ENCODE peak calls at places on chromosomes 6 and 20, in six cellular contexts. J is OCI-LY7, W is GM13977, H is PC-3, B is astrocyte of the spinal cord, D is tibial artery. X is an unnamed sample.

GRCh38 chr6:32868257-32868788 is 14.3 kb downstream of the PSMB9 start:
- DNase-seq in D (peak; percentile 71), W (peak; percentile 52), B (peak; percentile 74), J (peak; percentile 90), H (peak; percentile 87), X (peak; percentile 54)

GRCh38 chr6:20706293-20707165 is 172.3 kb downstream of the CDKAL1 start:
- DNase-seq in H (no peak), B (peak; percentile 52), D (no peak), W (no peak), J (no peak), X (no peak)

GRCh38 chr6:56528412-56528841 is 114.3 kb downstream of the DST start:
- DNase-seq in W (no peak), H (peak; percentile 87), B (peak; percentile 96), D (no peak), J (no peak), X (no peak)

GRCh38 chr6:18183736-18184135 is 28.5 kb downstream of the KDM1B start:
- DNase-seq in H (no peak), B (no peak), D (no peak), J (no peak), W (no peak), X (no peak)

GRCh38 chr20:19814241-19814640 is 56.2 kb downstream of the RIN2 start:
- DNase-seq in H (no peak), J (no peak), B (no peak), W (no peak), D (no peak), X (no peak)

GRCh38 chr20:38060536-38060935 is 27.0 kb downstream of the RPRD1B start:
- DNase-seq in B (peak; percentile 56), J (no peak), H (peak; percentile 41), D (no peak), W (no peak), X (peak; percentile 29)

GRCh38 chr20:48614593-48615274 is 213.1 kb downstream of the PREX1 start:
- DNase-seq in H (peak; percentile 38), D (no peak), J (no peak), W (no peak), B (no peak), X (no peak)

GRCh38 chr20:32231847-32232246 is 24.2 kb downstream of the POFUT1 start:
- DNase-seq in J (peak; percentile 26), H (no peak), W (peak; percentile 48), D (no peak), B (peak; percentile 17), X (no peak)

GRCh38 chr6:166032366-166033171 is 135.1 kb downstream of the TBXT start:
- DNase-seq in B (peak; percentile 86), H (peak; percentile 3), W (no peak), J (no peak), D (no peak), X (peak; percentile 76)

GRCh38 chr20:25083773-25084615 is 2.1 kb upstream of the VSX1 start:
- DNase-seq in J (no peak), H (no peak), B (no peak), D (no peak), W (peak; percentile 74), X (peak; percentile 72)

GRCh38 chr6:167567142-167568033 is 242.5 kb downstream of the TTLL2 start:
- DNase-seq in B (no peak), W (no peak), D (no peak), J (no peak), H (peak; percentile 4), X (no peak)

GRCh38 chr6:132114201-132114860 is 163.2 kb upstream of the CCN2 start:
- DNase-seq in H (no peak), B (no peak), D (no peak), J (no peak), W (no peak), X (no peak)

GRCh38 chr6:159615923-159616322 is 77.1 kb downstream of the SOD2 start:
- DNase-seq in J (no peak), D (no peak), W (no peak), H (no peak), B (no peak), X (no peak)

GRCh38 chr6:87944541-87944954 is 103.1 kb upstream of the SPACA1 start:
- DNase-seq in H (peak; percentile 60), J (peak; percentile 58), D (peak; percentile 84), B (peak; percentile 36), W (no peak), X (peak; percentile 49)

GRCh38 chr6:79005497-79005896 is 72.6 kb downstream of the PHIP start:
- DNase-seq in H (no peak), B (peak; percentile 7), J (no peak), W (no peak), D (no peak), X (no peak)

GRCh38 chr6:157228421-157229218 is 94.7 kb downstream of the TMEM242 start:
- DNase-seq in H (no peak), W (no peak), B (no peak), D (no peak), J (no peak), X (no peak)

GRCh38 chr6:160238786-160239751 is 19.6 kb downstream of the SLC22A2 start:
- DNase-seq in W (no peak), B (no peak), D (no peak), H (peak; percentile 66), J (no peak), X (no peak)

GRCh38 chr6:47098570-47098993 is 56.5 kb upstream of the ADGRF1 start:
- DNase-seq in D (peak; percentile 55), J (no peak), W (no peak), B (no peak), H (no peak), X (no peak)

GRCh38 chr6:113629940-113630339 is 227.2 kb upstream of the MARCKS start:
- DNase-seq in D (no peak), B (no peak), W (no peak), H (no peak), J (no peak), X (no peak)

GRCh38 chr6:24925661-24926060 is 10.1 kb downstream of the RIPOR2 start:
- DNase-seq in B (no peak), W (no peak), D (no peak), H (no peak), J (no peak), X (no peak)

GRCh38 chr20:4748847-4749246 is 27.1 kb downstream of the PRND start:
- DNase-seq in H (no peak), J (no peak), D (no peak), W (no peak), B (no peak), X (no peak)

GRCh38 chr6:27290065-27290849 is 21.8 kb downstream of the POM121L2 start:
- DNase-seq in W (no peak), D (no peak), H (no peak), J (no peak), B (no peak), X (peak; percentile 79)

GRCh38 chr20:64038252-64038578 is 2.2 kb downstream of the C20orf204 start:
- DNase-seq in B (no peak), J (peak; percentile 51), W (no peak), D (no peak), H (no peak), X (peak; percentile 51)

GRCh38 chr6:152874846-152875568 is 107.8 kb downstream of the FBXO5 start:
- DNase-seq in D (no peak), B (no peak), J (no peak), H (no peak), W (no peak), X (no peak)

GRCh38 chr20:33234050-33234449 is 1.7 kb upstream of the BPIFA1 start:
- DNase-seq in H (no peak), B (no peak), D (no peak), W (no peak), J (no peak), X (no peak)

GRCh38 chr6:158411998-158412397 is 99.7 kb downstream of the TULP4 start:
- DNase-seq in D (no peak), B (no peak), J (no peak), W (no peak), H (peak; percentile 91), X (no peak)

GRCh38 chr6:75643173-75643572 is 41.5 kb downstream of the SENP6 start:
- DNase-seq in J (no peak), H (no peak), D (no peak), B (no peak), W (no peak), X (no peak)

GRCh38 chr6:12289655-12290489 is at the start of gene EDN1:
- DNase-seq in B (peak; percentile 87), D (peak; percentile 77), H (peak; percentile 85), J (peak; percentile 57), W (peak; percentile 75), X (peak; percentile 87)

GRCh38 chr6:12291785-12292604 is 1.8 kb downstream of the EDN1 start:
- DNase-seq in H (peak; percentile 50), D (no peak), J (no peak), W (peak; percentile 53), B (peak; percentile 47), X (peak; percentile 52)

GRCh38 chr6:12291083-12291784 is 1.1 kb downstream of the EDN1 start:
- DNase-seq in W (peak; percentile 40), H (peak; percentile 87), J (no peak), D (no peak), B (no peak), X (no peak)

GRCh38 chr6:12288844-12289654 is 1.1 kb upstream of the EDN1 start:
- DNase-seq in B (peak; percentile 76), J (peak; percentile 64), H (peak; percentile 88), D (peak; percentile 58), W (peak; percentile 82), X (peak; percentile 70)

DNA sequence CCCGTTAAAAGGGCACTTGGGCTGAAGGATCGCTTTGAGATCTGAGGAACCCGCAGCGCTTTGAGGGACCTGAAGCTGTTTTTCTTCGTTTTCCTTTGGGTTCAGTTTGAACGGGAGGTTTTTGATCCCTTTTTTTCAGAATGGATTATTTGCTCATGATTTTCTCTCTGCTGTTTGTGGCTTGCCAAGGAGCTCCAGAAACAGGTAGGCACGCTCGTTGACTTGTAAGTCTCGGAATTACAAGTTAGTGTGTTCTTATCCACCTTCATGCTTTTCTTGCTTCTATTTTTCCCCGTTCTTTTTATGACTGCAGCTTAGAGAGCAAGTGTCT is 294 bp downstream of the EDN1 start:
- DNase-seq in H (no peak), W (peak; percentile 22), B (no peak), D (no peak), J (no peak), X (no peak)
- TF ChIP-seq CTCF in H (no peak), W (no peak), B (no peak), D (no peak), J (no peak), X (no peak)

DNA sequence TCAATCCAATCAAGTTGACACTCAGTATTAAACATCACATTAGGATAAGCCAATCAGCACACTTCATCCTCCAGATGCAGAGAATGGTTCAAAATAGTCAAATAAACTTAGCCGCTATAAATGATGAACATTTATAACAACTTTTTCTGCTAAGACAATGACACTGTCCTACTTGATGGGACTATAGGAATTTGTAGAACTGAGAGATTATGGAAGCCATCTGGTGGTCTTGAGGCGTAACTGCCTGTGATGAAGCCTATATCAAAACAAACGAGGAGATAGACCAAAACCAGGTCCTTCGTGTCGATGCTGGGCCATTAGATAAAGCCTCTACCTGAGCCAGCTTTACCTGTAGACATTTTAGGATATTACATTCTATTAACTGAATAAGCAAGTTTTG is 631.1 kb downstream of the COL12A1 start:
- DNase-seq in H (peak; percentile 39), D (no peak), W (no peak), B (peak; percentile 38), J (peak; percentile 29), X (no peak)
- TF ChIP-seq CTCF in H (peak; percentile 60), D (no peak), W (peak; percentile 43), B (peak; percentile 66), J (peak; percentile 74), X (peak; percentile 76)

GRCh38 chr20:39289316-39289715 is 327.2 kb downstream of the DHX35 start:
- DNase-seq in D (no peak), H (no peak), J (peak; percentile 8), B (no peak), W (peak; percentile 34), X (peak; percentile 66)
- TF ChIP-seq CTCF in D (no peak), H (peak; percentile 13), J (peak; percentile 72), B (peak; percentile 20), W (peak; percentile 53), X (peak; percentile 73)

GRCh38 chr6:119966484-119966883 is 616.9 kb upstream of the MAN1A1 start:
- DNase-seq in W (peak; percentile 5), B (no peak), D (no peak), H (peak; percentile 13), J (peak; percentile 66), X (peak; percentile 78)
- TF ChIP-seq CTCF in W (peak; percentile 58), B (peak; percentile 9), D (no peak), H (peak; percentile 37), J (peak; percentile 78), X (peak; percentile 75)

X was measured in H9.